ENCODE peak calls at places on chromosome 12, in five cellular contexts. Y, U, W, L and E are unnamed samples.

GRCh38 chr12:88833641-88834116 is 253.4 kb upstream of the KITLG start:
- DNase-seq in W (no peak), U (no peak), L (no peak), Y (no peak), E (no peak)

GRCh38 chr12:1917172-1918070 is 1.0 kb downstream of the CACNA2D4 start:
- DNase-seq in Y (peak), W (peak), U (no peak), L (no peak), E (no peak)

GRCh38 chr12:779745-780734 is 27.7 kb downstream of the WNK1 start:
- DNase-seq in Y (peak), L (no peak), U (no peak), W (no peak), E (peak)

GRCh38 chr12:91414147-91414546 is 231.5 kb upstream of the DCN start:
- DNase-seq in U (no peak), Y (no peak), W (no peak), L (no peak), E (no peak)

GRCh38 chr12:65074932-65075331 is 46.2 kb downstream of the WIF1 start:
- DNase-seq in W (no peak), U (no peak), L (no peak), Y (no peak), E (no peak)

GRCh38 chr12:49253033-49253623 is 11.8 kb upstream of the TUBA1C start:
- DNase-seq in U (no peak), W (no peak), L (no peak), Y (no peak), E (no peak)

GRCh38 chr12:25645421-25645820 is 92.3 kb upstream of the LMNTD1 start:
- DNase-seq in U (no peak), Y (no peak), W (no peak), L (no peak), E (no peak)

GRCh38 chr12:105451211-105451610 is 120.7 kb downstream of the C12orf75 start:
- DNase-seq in Y (peak), W (no peak), U (peak), L (no peak), E (no peak)

GRCh38 chr12:118290130-118290529 is 82.6 kb downstream of the TAOK3 start:
- DNase-seq in W (no peak), U (no peak), Y (no peak), L (no peak), E (peak)

GRCh38 chr12:94553130-94553519 is 93.5 kb upstream of the CEP83 start:
- DNase-seq in Y (no peak), L (no peak), W (no peak), U (peak), E (peak)

GRCh38 chr12:31117203-31118011 is 43.7 kb downstream of the DDX11 start:
- DNase-seq in Y (peak), U (no peak), L (peak), W (peak), E (peak)

GRCh38 chr12:6954754-6955461 is 3.8 kb downstream of the PTPN6 start:
- DNase-seq in U (no peak), L (no peak), W (no peak), Y (no peak), E (no peak)

GRCh38 chr12:79294590-79294989 is 396.2 kb downstream of the PAWR start:
- DNase-seq in U (no peak), Y (no peak), L (no peak), W (no peak), E (no peak)

GRCh38 chr12:106066051-106066705 is 72.6 kb downstream of the NUAK1 start:
- DNase-seq in Y (no peak), U (no peak), W (no peak), L (no peak), E (no peak)

GRCh38 chr12:53299101-53299453 is 418 bp upstream of the MYG1 start:
- DNase-seq in L (peak), Y (peak), U (peak), W (no peak), E (peak)

GRCh38 chr12:115213538-115213961 is 529.6 kb upstream of the TBX3 start:
- DNase-seq in W (no peak), Y (no peak), U (no peak), L (no peak), E (no peak)

GRCh38 chr12:92185052-92185451 is 39.4 kb upstream of the BTG1 start:
- DNase-seq in W (no peak), U (no peak), L (no peak), Y (no peak), E (no peak)

GRCh38 chr12:108801736-108802665 is 55.4 kb downstream of the SSH1 start:
- DNase-seq in Y (peak), L (no peak), U (peak), W (peak), E (peak)

GRCh38 chr12:16553457-16553856 is 52.5 kb downstream of the LMO3 start:
- DNase-seq in W (no peak), L (no peak), U (peak), Y (no peak), E (peak)

GRCh38 chr12:54021006-54021405 is 7.2 kb upstream of the HOXC6 start:
- DNase-seq in W (no peak), Y (no peak), U (no peak), L (no peak), E (no peak)

GRCh38 chr12:31325524-31325875 is 450 bp downstream of the SINHCAF start:
- DNase-seq in Y (no peak), W (peak), L (no peak), U (no peak), E (peak)